ENCODE peak calls at places on chromosomes 2 and 18, in seven cellular contexts. U is GDM1; I is Karpas-422; D is NCI-H2081; Z is stimulated activated CD4-positive, alpha-beta T cell treated with anti-CD3 and anti-CD28 coated beads, Interleukin-4, amount 100 ng/mL, for 4 hours; X is COR-L47; B is non-pigmented ciliary epithelial cell. K is an unnamed sample.

GRCh38 chr2:162293122-162293781 is 25.2 kb downstream of the IFIH1 start:
- DNase-seq in U (no peak), I (no peak), D (no peak), Z (no peak), X (no peak), B (no peak), K (no peak)

GRCh38 chr2:196086517-196087368 is 18.1 kb upstream of the DNAH7 start:
- DNase-seq in U (no peak), I (peak), D (no peak), Z (no peak), X (no peak), B (no peak), K (no peak)

GRCh38 chr2:192828175-192828574 is 633.4 kb upstream of the TMEFF2 start:
- DNase-seq in U (no peak), I (no peak), D (no peak), Z (no peak), X (no peak), B (no peak), K (no peak)

GRCh38 chr2:241811209-241811951 is 2.4 kb downstream of the NEU4 start:
- DNase-seq in U (no peak), I (no peak), D (no peak), Z (no peak), X (no peak), B (no peak), K (no peak)

GRCh38 chr2:201414099-201415023 is 36.9 kb downstream of the TRAK2 start:
- DNase-seq in U (no peak), I (no peak), D (no peak), Z (no peak), X (no peak), B (peak), K (no peak)

GRCh38 chr2:236557894-236558532 is 11.6 kb upstream of the ACKR3 start:
- DNase-seq in U (no peak), I (no peak), D (no peak), Z (no peak), X (no peak), B (no peak), K (no peak)

GRCh38 chr2:38065502-38066135 is 10.3 kb downstream of the CYP1B1 start:
- DNase-seq in U (no peak), I (no peak), D (no peak), Z (no peak), X (no peak), B (no peak), K (no peak)

GRCh38 chr2:234145511-234145910 is 95.0 kb downstream of the SPP2 start:
- DNase-seq in U (no peak), I (no peak), D (no peak), Z (no peak), X (no peak), B (no peak), K (no peak)

GRCh38 chr2:193523662-193524061 is 1328.9 kb upstream of the TMEFF2 start:
- DNase-seq in U (no peak), I (no peak), D (no peak), Z (no peak), X (no peak), B (no peak), K (no peak)

GRCh38 chr2:113854970-113855740 is 34.7 kb upstream of the ACTR3 start:
- DNase-seq in U (no peak), I (peak), D (no peak), Z (no peak), X (no peak), B (no peak), K (no peak)

GRCh38 chr18:32889620-32890593 is 117.1 kb upstream of the KLHL14 start:
- DNase-seq in U (no peak), I (no peak), D (no peak), Z (no peak), X (no peak), B (no peak), K (no peak)

GRCh38 chr2:216505133-216506106 is 6.8 kb downstream of the RPL37A start:
- DNase-seq in U (no peak), I (peak), D (no peak), Z (no peak), X (no peak), B (no peak), K (no peak)

GRCh38 chr2:215410932-215411285 is 25.0 kb downstream of the FN1 start:
- DNase-seq in U (no peak), I (no peak), D (no peak), Z (no peak), X (no peak), B (peak), K (no peak)

GRCh38 chr2:40405440-40405839 is 46.5 kb downstream of the SLC8A1 start:
- DNase-seq in U (no peak), I (no peak), D (no peak), Z (no peak), X (no peak), B (no peak), K (no peak)

GRCh38 chr2:223357076-223357475 is 245.1 kb downstream of the SCG2 start:
- DNase-seq in U (no peak), I (no peak), D (no peak), Z (no peak), X (no peak), B (no peak), K (no peak)

GRCh38 chr2:161123531-161124030 is 36.6 kb upstream of the TANK start:
- DNase-seq in U (no peak), I (no peak), D (no peak), Z (no peak), X (no peak), B (no peak), K (no peak)

GRCh38 chr2:230924470-230925341 is at the start of gene GPR55:
- DNase-seq in U (peak), I (peak), D (no peak), Z (peak), X (no peak), B (no peak), K (peak)

GRCh38 chr2:62406573-62407043 is 99.4 kb downstream of the TMEM17 start:
- DNase-seq in U (no peak), I (no peak), D (no peak), Z (no peak), X (no peak), B (no peak), K (no peak)

GRCh38 chr2:127015106-127015910 is 91.6 kb downstream of the BIN1 start:
- DNase-seq in U (no peak), I (no peak), D (no peak), Z (no peak), X (no peak), B (no peak), K (no peak)

GRCh38 chr2:218091743-218092142 is 22.7 kb downstream of the RUFY4 start:
- DNase-seq in U (no peak), I (no peak), D (no peak), Z (no peak), X (no peak), B (no peak), K (no peak)

GRCh38 chr2:121238828-121239227 is 46.2 kb downstream of the TFCP2L1 start:
- DNase-seq in U (no peak), I (no peak), D (no peak), Z (no peak), X (no peak), B (no peak), K (no peak)

GRCh38 chr2:7595181-7595580 is 678.0 kb downstream of the RNF144A start:
- DNase-seq in U (no peak), I (peak), D (no peak), Z (no peak), X (no peak), B (no peak), K (no peak)

GRCh38 chr2:172836386-172837200 is 100.9 kb downstream of the RAPGEF4 start:
- DNase-seq in U (no peak), I (no peak), D (peak), Z (no peak), X (peak), B (peak), K (no peak)

GRCh38 chr2:66030553-66030952 is 404.4 kb upstream of the MEIS1 start:
- DNase-seq in U (no peak), I (no peak), D (no peak), Z (no peak), X (no peak), B (no peak), K (no peak)

K was measured in CD8-positive, alpha-beta memory T cell.